ENCODE peak calls at places on chromosomes 12 and 14, in five cellular contexts. X is stomach, W is cardiac muscle cell, T is hepatocyte, N is MM.1S. S is an unnamed sample.
A peak's percentile ranks its signal among the peaks of the same experiment; 100 is the strongest.

GRCh38 chr12:111448266-111448830 is 42.6 kb downstream of the SH2B3 start:
- DNase-seq in N (no peak), X (peak; percentile 16), W (no peak), T (no peak), S (peak; percentile 38)

GRCh38 chr12:93621986-93622385 is 49.5 kb downstream of the SOCS2 start:
- DNase-seq in X (no peak), N (no peak), W (peak; percentile 33), T (no peak), S (no peak)

GRCh38 chr14:74299061-74299545 is 3.6 kb downstream of the ABCD4 start:
- DNase-seq in X (no peak), N (no peak), W (peak; percentile 52), T (no peak), S (no peak)

GRCh38 chr14:80278293-80279037 is 67.2 kb upstream of the DIO2 start:
- DNase-seq in T (peak; percentile 64), X (peak; percentile 27), N (no peak), W (peak; percentile 61), S (no peak)

GRCh38 chr12:21823581-21823980 is 49.1 kb upstream of the KCNJ8 start:
- DNase-seq in T (no peak), W (peak; percentile 6), X (no peak), N (no peak), S (peak; percentile 43)

GRCh38 chr12:123761841-123762714 is at the start of gene DNAH10:
- DNase-seq in W (peak; percentile 29), X (no peak), N (no peak), T (peak; percentile 72), S (peak; percentile 90)

GRCh38 chr12:121581681-121582439 is 1.0 kb upstream of the KDM2B start:
- DNase-seq in T (no peak), W (peak; percentile 50), N (no peak), X (peak; percentile 36), S (no peak)

GRCh38 chr12:122834229-122834920 is 882 bp upstream of the HIP1R start:
- DNase-seq in T (peak; percentile 83), W (peak; percentile 53), N (no peak), X (peak; percentile 64), S (no peak)

GRCh38 chr14:94584591-94585280 is 3.5 kb downstream of the SERPINA5 start:
- DNase-seq in X (no peak), N (no peak), W (peak; percentile 68), T (no peak), S (no peak)

GRCh38 chr12:69524755-69525509 is 54.7 kb downstream of the FRS2 start:
- DNase-seq in W (no peak), T (no peak), N (no peak), X (no peak), S (no peak)

GRCh38 chr14:22282429-22282828 is 306.6 kb downstream of the DAD1 start:
- DNase-seq in T (no peak), X (no peak), W (no peak), N (no peak), S (no peak)

GRCh38 chr12:47757840-47758583 is 668 bp downstream of the RAPGEF3 start:
- DNase-seq in X (peak; percentile 52), W (no peak), N (no peak), T (no peak), S (no peak)

GRCh38 chr12:66190519-66191406 is 1.7 kb downstream of the IRAK3 start:
- DNase-seq in N (no peak), X (no peak), T (no peak), W (peak; percentile 45), S (no peak)

GRCh38 chr14:100067481-100067880 is 2.3 kb downstream of the EVL start:
- DNase-seq in W (no peak), T (no peak), N (no peak), X (no peak), S (no peak)

GRCh38 chr14:100067971-100068959 is 3.0 kb downstream of the EVL start:
- DNase-seq in X (peak; percentile 67), N (no peak), T (no peak), W (peak; percentile 44), S (peak; percentile 33)

GRCh38 chr14:100065161-100065871 is at the start of gene EVL:
- DNase-seq in W (no peak), N (peak; percentile 64), T (no peak), X (peak; percentile 52), S (no peak)

GRCh38 chr14:100065942-100066574 is 836 bp downstream of the EVL start:
- DNase-seq in N (no peak), W (peak; percentile 26), X (peak; percentile 41), T (no peak), S (no peak)

GRCh38 chr14:100066984-100067383 is 1.8 kb downstream of the EVL start:
- DNase-seq in N (no peak), W (no peak), T (no peak), X (no peak), S (no peak)
- H3K4me1 ChIP-seq in N (peaks cover 35% of the 10 kb centered on the region), W (peaks cover 26% of the 10 kb centered on the region), T (peaks cover 11% of the 10 kb centered on the region), X (peaks cover 15% of the 10 kb centered on the region), S (no peaks in the 10 kb centered on the region)

GRCh38 chr14:21041676-21042433 is at the start of gene RNASE7:
- DNase-seq in X (no peak), W (no peak), N (no peak), T (no peak), S (no peak)
- H3K4me1 ChIP-seq in X (peaks cover 29% of the 10 kb centered on the region), W (peaks cover 17% of the 10 kb centered on the region), N (no peaks in the 10 kb centered on the region), T (peaks cover 19% of the 10 kb centered on the region), S (peaks cover 9% of the 10 kb centered on the region)

GRCh38 chr12:127596881-127597280 is 670.1 kb upstream of the TMEM132C start:
- DNase-seq in T (no peak), X (no peak), W (no peak), N (no peak), S (no peak)

GRCh38 chr12:127595506-127595905 is 671.5 kb upstream of the TMEM132C start:
- DNase-seq in N (no peak), X (no peak), W (no peak), T (no peak), S (no peak)

GRCh38 chr12:127588224-127588623 is 678.7 kb upstream of the TMEM132C start:
- DNase-seq in N (no peak), W (peak; percentile 0), T (no peak), X (no peak), S (no peak)

GRCh38 chr12:127594351-127594970 is 672.5 kb upstream of the TMEM132C start:
- DNase-seq in T (no peak), W (no peak), N (no peak), X (no peak), S (peak; percentile 38)

GRCh38 chr12:127592278-127592677 is 674.7 kb upstream of the TMEM132C start:
- DNase-seq in X (no peak), N (no peak), T (no peak), W (no peak), S (no peak)
- H3K4me1 ChIP-seq in X (no peaks in the 10 kb centered on the region), N (no peaks in the 10 kb centered on the region), T (peaks cover 13% of the 10 kb centered on the region), W (peaks cover 32% of the 10 kb centered on the region), S (peaks cover 16% of the 10 kb centered on the region)

GRCh38 chr12:26277511-26278246 is 82.3 kb downstream of the SSPN start:
- DNase-seq in W (no peak), T (no peak), X (no peak), N (no peak), S (no peak)
- H3K4me1 ChIP-seq in W (no peaks in the 10 kb centered on the region), T (peaks cover 23% of the 10 kb centered on the region), X (peaks cover 26% of the 10 kb centered on the region), N (peaks cover 21% of the 10 kb centered on the region), S (no peaks in the 10 kb centered on the region)

GRCh38 chr12:461425-461824 is 1.7 kb downstream of the B4GALNT3 start:
- DNase-seq in N (no peak), W (no peak), T (peak; percentile 56), X (no peak), S (no peak)

GRCh38 chr12:457676-458075 is 2.1 kb upstream of the B4GALNT3 start:
- DNase-seq in N (no peak), T (no peak), W (no peak), X (no peak), S (no peak)

GRCh38 chr12:460301-461230 is 827 bp downstream of the B4GALNT3 start:
- DNase-seq in T (peak; percentile 48), N (no peak), W (peak; percentile 10), X (no peak), S (no peak)

GRCh38 chr12:459430-460258 is at the start of gene B4GALNT3:
- DNase-seq in W (peak; percentile 36), X (peak; percentile 83), N (peak; percentile 8), T (peak; percentile 79), S (no peak)

GRCh38 chr12:459050-459429 is 699 bp upstream of the B4GALNT3 start:
- DNase-seq in T (no peak), N (no peak), W (no peak), X (no peak), S (no peak)
- H3K4me1 ChIP-seq in T (peaks cover 13% of the 10 kb centered on the region), N (peaks cover 4% of the 10 kb centered on the region), W (peaks cover 22% of the 10 kb centered on the region), X (peaks cover 47% of the 10 kb centered on the region), S (peaks cover 3% of the 10 kb centered on the region)

DNA sequence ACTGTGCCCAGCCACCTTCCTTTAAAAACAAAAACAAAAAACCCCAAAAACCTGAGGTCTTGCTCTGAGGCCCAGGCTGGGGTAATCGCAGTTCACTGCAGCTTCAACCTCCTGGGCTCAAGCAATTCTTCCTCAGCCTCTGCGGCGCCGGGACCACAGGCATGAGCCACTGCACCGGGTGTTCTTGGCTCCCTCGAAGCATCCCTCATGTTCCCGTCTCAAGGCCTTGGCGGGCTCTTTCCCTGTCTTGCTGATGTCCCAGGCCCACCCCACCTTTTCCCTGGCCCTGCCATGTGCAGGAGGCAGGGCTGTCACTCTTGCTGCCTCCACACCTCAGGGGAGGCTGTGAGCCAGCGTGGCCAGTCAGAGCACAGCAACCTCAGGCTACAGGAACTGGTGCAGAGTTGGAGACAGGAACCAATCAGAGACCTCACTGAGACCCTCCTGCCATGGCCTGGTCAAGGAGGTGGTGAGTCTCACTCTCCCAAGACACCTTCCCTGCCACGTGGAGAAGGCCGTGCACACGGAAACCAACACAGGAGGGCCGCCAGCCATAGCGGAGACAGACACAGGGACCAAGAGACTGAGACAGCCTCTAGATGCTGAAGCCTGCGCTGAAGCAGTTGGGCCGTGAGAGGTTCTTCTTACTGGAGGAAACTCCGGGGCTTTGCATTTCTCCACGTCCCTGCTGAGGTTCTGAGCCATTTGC is 6.0 kb upstream of the AMN start:
- DNase-seq in N (no peak), T (no peak), X (no peak), W (no peak), S (no peak)
- H3K4me1 ChIP-seq in N (no peaks in the 10 kb centered on the region), T (no peaks in the 10 kb centered on the region), X (no peaks in the 10 kb centered on the region), W (peaks cover 4% of the 10 kb centered on the region), S (no peaks in the 10 kb centered on the region)

S was measured in H1.